ENCODE peak calls at places on chromosomes 13 and 19, in ten cellular contexts. X is Caco-2, U is fibroblast of mammary gland, G is GM10248, V is lower leg skin, A is BE2C, M is dorsolateral prefrontal cortex, K is B cell, R is cardiac fibroblast, Z is nephron progenitor cell. Y is an unnamed sample.

GRCh38 chr19:15105044-15105443 is 2.2 kb upstream of the SYDE1 start:
- DNase-seq in R (no peak), K (no peak), V (no peak), M (no peak), U (no peak), G (no peak), A (no peak), X (no peak), Z (no peak), Y (no peak)

GRCh38 chr19:10137751-10138682 is 18.3 kb upstream of the EIF3G start:
- DNase-seq in K (no peak), Z (no peak), X (no peak), G (no peak), A (no peak), M (peak), R (no peak), U (no peak), V (no peak), Y (no peak)

GRCh38 chr13:106851251-106851650 is 283.3 kb upstream of the ARGLU1 start:
- DNase-seq in R (peak), V (no peak), X (no peak), K (no peak), G (no peak), U (peak), A (no peak), Z (no peak), M (no peak), Y (no peak)

GRCh38 chr13:47459512-47459911 is 541.6 kb downstream of the SUCLA2 start:
- DNase-seq in Z (no peak), X (no peak), U (peak), A (no peak), K (no peak), G (no peak), V (no peak), R (peak), M (no peak), Y (no peak)

GRCh38 chr19:531753-532571 is at the start of gene CDC34:
- DNase-seq in V (no peak), M (no peak), A (no peak), K (peak), R (no peak), G (peak), Z (peak), U (no peak), X (no peak), Y (no peak)

GRCh38 chr13:53672005-53672404 is 643.4 kb downstream of the OLFM4 start:
- DNase-seq in X (no peak), A (no peak), G (no peak), K (no peak), Z (no peak), R (no peak), U (no peak), M (no peak), V (no peak), Y (no peak)

GRCh38 chr13:86383561-86383960 is 584.3 kb upstream of the SLITRK6 start:
- DNase-seq in M (no peak), U (no peak), R (no peak), K (no peak), V (no peak), X (no peak), A (no peak), Z (no peak), G (no peak), Y (no peak)

GRCh38 chr13:40595693-40596092 is 70.7 kb downstream of the FOXO1 start:
- DNase-seq in R (peak), G (no peak), X (no peak), A (no peak), M (no peak), V (no peak), U (peak), K (no peak), Z (no peak), Y (no peak)

GRCh38 chr13:78940444-78940843 is 281.5 kb upstream of the OBI1 start:
- DNase-seq in M (no peak), V (no peak), G (no peak), X (no peak), Z (no peak), R (no peak), A (no peak), U (no peak), K (no peak), Y (no peak)

GRCh38 chr13:33262069-33262487 is 23.5 kb downstream of the STARD13 start:
- DNase-seq in Z (no peak), K (no peak), R (peak), M (no peak), V (no peak), G (no peak), X (no peak), A (peak), U (peak), Y (no peak)

GRCh38 chr13:51869921-51870320 is 8.2 kb downstream of the CCDC70 start:
- DNase-seq in Z (no peak), M (no peak), V (no peak), R (no peak), G (no peak), A (no peak), K (no peak), U (no peak), X (no peak), Y (no peak)

GRCh38 chr19:14470031-14470876 is 4.9 kb downstream of the PTGER1 start:
- DNase-seq in Z (no peak), U (no peak), A (no peak), M (no peak), G (no peak), R (no peak), X (no peak), V (no peak), K (peak), Y (no peak)

DNA sequence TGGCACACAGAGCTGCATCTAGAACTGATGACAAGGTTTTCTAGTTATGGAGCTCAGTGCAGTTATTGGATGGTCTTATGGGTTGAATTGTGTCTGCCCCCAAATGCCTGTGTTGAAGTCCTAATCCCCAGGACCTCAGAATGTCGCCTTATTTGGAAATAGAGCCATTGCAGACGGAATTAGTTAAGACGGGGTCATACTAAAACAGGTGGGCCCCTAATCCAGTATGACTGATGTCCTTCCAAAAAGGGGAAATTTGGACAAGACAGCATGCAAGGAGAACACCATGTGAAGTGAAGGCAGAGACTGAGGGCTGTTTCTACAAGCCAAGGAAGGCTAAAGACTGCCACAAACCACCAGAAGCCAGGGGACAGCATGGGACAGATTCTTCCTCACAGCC is 148.7 kb downstream of the KCTD12 start:
- DNase-seq in R (no peak), K (no peak), V (no peak), U (no peak), X (no peak), A (no peak), Z (no peak), G (no peak), M (no peak), Y (no peak)
- TF ChIP-seq CTCF in R (no peak), K (no peak), V (no peak), U (no peak), X (no peak), A (no peak), Z (no peak), G (no peak), M (no peak), Y (no peak)

DNA sequence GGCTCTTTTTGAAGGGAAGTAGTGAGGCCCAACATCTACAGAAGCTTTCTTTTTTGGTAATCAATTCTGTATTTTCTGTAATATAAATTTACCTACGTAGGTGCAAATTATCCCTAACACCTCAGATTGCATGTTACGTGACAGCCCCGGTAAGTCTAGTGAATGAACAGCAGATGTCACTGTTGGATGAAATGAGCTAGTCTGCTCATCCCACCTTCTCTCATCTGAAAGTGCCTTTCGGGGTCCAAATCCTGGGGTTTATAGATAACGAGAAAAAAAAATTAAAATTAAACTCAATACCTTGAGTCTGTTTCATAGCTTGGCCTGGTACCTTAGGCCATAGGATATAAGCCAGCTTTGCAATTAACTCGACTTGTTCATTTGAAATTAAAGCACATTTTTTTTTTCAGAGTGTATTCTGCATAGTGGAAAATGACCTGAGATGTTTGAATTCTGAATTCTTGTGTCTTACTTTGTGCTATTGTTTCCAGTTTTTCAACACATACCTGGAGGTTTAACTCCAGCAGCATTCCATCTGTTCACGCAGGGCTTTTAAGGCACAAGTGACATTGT is 548.2 kb downstream of the GPC5 start:
- DNase-seq in R (peak), X (peak), Z (peak), A (peak), M (no peak), K (no peak), U (no peak), V (no peak), G (peak), Y (no peak)
- TF ChIP-seq CTCF in R (peak), X (peak), Z (peak), A (peak), M (peak), K (no peak), U (no peak), V (no peak), G (peak), Y (peak)

GRCh38 chr19:5170329-5170745 is 170.3 kb downstream of the PTPRS start:
- DNase-seq in G (no peak), X (peak), A (peak), Z (peak), R (no peak), U (no peak), V (no peak), K (no peak), M (no peak), Y (peak)
- TF ChIP-seq CTCF in G (peak), X (peak), A (peak), Z (peak), R (peak), U (peak), V (no peak), K (peak), M (peak), Y (peak)

GRCh38 chr19:42942187-42942789 is 5.3 kb upstream of the PSG7 start:
- DNase-seq in K (no peak), X (peak), V (no peak), G (no peak), A (no peak), R (peak), M (no peak), U (peak), Z (no peak), Y (no peak)
- TF ChIP-seq CTCF in K (no peak), X (peak), V (no peak), G (peak), A (peak), R (peak), M (no peak), U (peak), Z (no peak), Y (no peak)

DNA sequence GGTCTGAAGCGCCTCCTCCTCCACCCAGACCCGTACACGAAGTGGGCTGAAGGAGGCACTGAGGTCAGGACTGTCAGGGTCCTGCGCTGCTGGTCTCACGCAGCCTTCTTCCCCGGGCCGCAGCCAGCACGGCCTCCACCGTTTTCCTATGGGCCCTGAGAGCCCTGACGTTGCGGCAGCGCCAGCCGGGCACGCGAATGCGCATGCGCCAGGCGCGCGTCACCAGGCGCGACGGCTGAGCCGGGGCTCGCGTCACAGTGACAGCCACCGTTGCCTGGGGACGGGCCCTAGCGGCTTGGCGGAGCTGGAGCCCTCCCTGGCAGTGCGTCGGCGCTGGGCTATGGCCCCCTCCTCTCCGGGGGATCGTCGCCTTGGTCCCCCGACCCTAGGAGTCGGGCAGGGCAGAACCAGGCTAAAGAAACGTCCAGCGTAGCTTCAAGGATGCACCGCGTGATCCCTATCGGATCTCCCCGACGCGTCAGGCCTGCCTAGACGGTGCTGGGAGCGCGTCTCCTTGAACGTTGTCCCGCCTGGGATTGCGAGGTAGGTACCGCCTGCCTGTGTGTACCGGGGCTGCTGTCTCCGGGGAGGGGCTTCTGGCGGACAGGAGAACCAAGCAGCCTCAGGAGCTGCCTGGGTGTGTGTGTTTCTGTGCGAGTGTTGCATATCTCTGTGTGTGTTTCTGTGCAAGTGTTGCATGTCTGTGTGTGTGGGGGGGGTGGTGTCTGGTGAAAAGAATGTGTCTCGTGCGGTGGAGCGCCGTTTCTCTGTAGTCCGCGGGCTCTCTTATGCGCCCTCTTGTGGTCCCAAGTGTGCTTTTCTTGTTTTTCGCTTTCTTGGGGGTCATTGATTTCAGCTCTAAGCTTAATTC is 43.2 kb downstream of the ZNF571 start:
- DNase-seq in U (peak), M (no peak), R (peak), K (peak), G (peak), X (no peak), A (peak), V (peak), Z (no peak), Y (no peak)
- TF ChIP-seq CTCF in U (peak), M (no peak), R (peak), K (peak), G (peak), X (no peak), A (peak), V (no peak), Z (no peak), Y (no peak)

DNA sequence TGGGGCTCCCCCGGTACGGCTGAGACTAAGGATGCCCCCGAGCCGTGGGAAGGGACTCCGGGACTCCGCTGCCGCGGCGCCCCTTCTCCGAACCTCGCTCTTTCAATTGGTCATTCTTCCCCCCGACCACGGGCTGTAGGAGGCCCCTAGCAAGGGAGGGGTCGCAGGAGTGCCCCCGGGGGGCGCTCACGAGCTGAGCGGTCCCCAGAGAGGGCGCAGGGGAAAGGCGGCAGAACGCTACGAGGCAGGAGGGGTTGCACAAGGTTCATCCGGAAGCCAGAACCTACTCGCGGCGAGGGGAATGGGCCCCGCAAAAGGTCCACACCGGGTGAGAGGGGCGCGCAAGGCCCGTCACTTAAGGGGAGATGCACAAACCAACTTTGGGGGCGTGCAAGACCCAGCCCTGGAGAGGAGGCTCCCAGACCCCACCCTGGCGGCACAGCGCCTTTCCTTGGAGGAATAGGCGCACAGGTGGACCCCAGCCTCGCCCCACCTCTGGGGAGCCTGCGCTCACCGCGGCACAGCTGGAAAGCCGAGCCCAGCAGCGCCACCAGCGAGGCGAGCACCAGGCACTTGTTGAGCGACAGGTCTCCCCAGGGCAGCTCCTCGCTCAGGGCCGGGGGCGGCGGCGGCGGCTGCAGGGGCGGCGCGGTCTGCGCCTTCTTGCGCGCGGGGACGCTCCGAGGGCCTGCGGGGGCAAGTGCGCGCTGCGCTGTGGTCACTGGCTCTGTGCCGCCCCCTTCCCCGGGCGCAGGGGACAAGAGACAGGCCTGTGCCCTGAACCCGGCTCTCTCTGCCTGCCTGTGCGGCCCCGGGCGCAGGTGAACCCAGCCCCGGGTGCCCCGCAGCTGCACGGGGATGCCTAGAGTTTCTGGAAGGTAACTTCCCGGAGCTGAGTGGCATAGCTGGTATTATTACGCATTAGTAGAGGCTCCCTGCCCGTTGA is 2.8 kb downstream of the JSRP1 start:
- DNase-seq in A (peak), Z (peak), V (no peak), K (peak), R (no peak), M (no peak), X (no peak), G (no peak), U (no peak), Y (no peak)
- TF ChIP-seq CTCF in A (peak), Z (no peak), V (no peak), K (peak), R (no peak), M (no peak), X (no peak), G (peak), U (no peak), Y (peak)

GRCh38 chr19:32719611-32720059 is at the start of gene TDRD12:
- DNase-seq in G (no peak), Z (no peak), U (no peak), M (no peak), K (peak), R (no peak), V (peak), A (peak), X (peak), Y (no peak)
- TF ChIP-seq CTCF in G (no peak), Z (no peak), U (no peak), M (no peak), K (no peak), R (no peak), V (no peak), A (no peak), X (no peak), Y (no peak)

Y was measured in osteocyte.